ENCODE peak calls at places on chromosomes 12 and 14, in six cellular contexts. N is head of caudate nucleus; C is activated CD4-positive, alpha-beta T cell treated with anti-CD3 and anti-CD28 coated beads, Interleukin-2, amount 10 ng/mL, durations not matched to agents 7 days and 5 days; P is body of pancreas; W is fibroblast of mammary gland; E is stimulated activated naive B cell treated with anti-CD40 and anti-IgM and Interleukin-4, amounts not matched to agents 10 μg/mL and 1 μg/mL and 100 μg/mL, for 72 hours. V is an unnamed sample.

GRCh38 chr14:64779472-64779871 is 75.2 kb downstream of the PLEKHG3 start:
- DNase-seq in N (no peak), C (no peak), P (no peak), W (no peak), E (no peak), V (no peak)

GRCh38 chr12:49293056-49293956 is 1.6 kb upstream of the PRPH start:
- DNase-seq in N (no peak), C (no peak), P (peak; percentile 24), W (no peak), E (no peak), V (no peak)

GRCh38 chr12:22321620-22322019 is 12.9 kb downstream of the ST8SIA1 start:
- DNase-seq in N (no peak), C (no peak), P (no peak), W (no peak), E (no peak), V (no peak)

GRCh38 chr14:92729632-92730358 is 18.6 kb downstream of the LGMN start:
- DNase-seq in N (no peak), C (no peak), P (no peak), W (peak; percentile 94), E (no peak), V (peak; percentile 11)

GRCh38 chr14:102442241-102443211 is 67.0 kb downstream of the ANKRD9 start:
- DNase-seq in N (no peak), C (no peak), P (no peak), W (peak; percentile 45), E (no peak), V (peak; percentile 62)

GRCh38 chr12:93086288-93086727 is 157.2 kb upstream of the EEA1 start:
- DNase-seq in N (no peak), C (no peak), P (no peak), W (no peak), E (no peak), V (no peak)

GRCh38 chr12:116236148-116236731 is 41.3 kb downstream of the MED13L start:
- DNase-seq in N (peak; percentile 47), C (peak; percentile 54), P (peak; percentile 58), W (peak; percentile 70), E (peak; percentile 9), V (peak; percentile 60)

GRCh38 chr12:18135509-18135908 is 45.5 kb upstream of the RERGL start:
- DNase-seq in N (no peak), C (no peak), P (no peak), W (peak; percentile 67), E (no peak), V (no peak)

GRCh38 chr12:3045989-3046388 is 31.2 kb upstream of the TSPAN9 start:
- DNase-seq in N (no peak), C (no peak), P (no peak), W (no peak), E (no peak), V (no peak)

GRCh38 chr12:18752280-18752920 is 14.5 kb downstream of the CAPZA3 start:
- DNase-seq in N (no peak), C (no peak), P (no peak), W (peak; percentile 98), E (no peak), V (no peak)

GRCh38 chr14:88533203-88533602 is 21.6 kb downstream of the PTPN21 start:
- DNase-seq in N (no peak), C (no peak), P (no peak), W (no peak), E (no peak), V (no peak)

GRCh38 chr12:54701940-54702592 is 53.9 kb upstream of the DCD start:
- DNase-seq in N (no peak), C (peak; percentile 55), P (no peak), W (peak; percentile 52), E (no peak), V (peak; percentile 64)